ENCODE peak calls at places on chromosome 4, in five cellular contexts. One of them, this sample, is unnamed. For H3K9me3, the result is how much of the 10 kb centered on the place peaks cover.

GRCh38 chr4:140633154-140633553 is 64.4 kb upstream of the UCP1 start:
- DNase-seq in SK-N-SH: no peak
- DNase-seq in fibroblast of lung: no peak
- DNase-seq in MM.1S: no peak
- DNase-seq in PC-3: no peak
- DNase-seq in this sample: no peak

GRCh38 chr4:151358266-151358665 is 32.9 kb upstream of the SH3D19 start:
- DNase-seq in SK-N-SH: no peak
- DNase-seq in fibroblast of lung: peak
- DNase-seq in MM.1S: no peak
- DNase-seq in PC-3: no peak
- DNase-seq in this sample: no peak

GRCh38 chr4:108693211-108693610 is 42.8 kb downstream of the OSTC start:
- DNase-seq in SK-N-SH: no peak
- DNase-seq in fibroblast of lung: peak
- DNase-seq in MM.1S: no peak
- DNase-seq in PC-3: no peak
- DNase-seq in this sample: no peak

GRCh38 chr4:180197471-180197870 is 2045.7 kb upstream of the TENM3 start:
- DNase-seq in SK-N-SH: no peak
- DNase-seq in fibroblast of lung: no peak
- DNase-seq in MM.1S: no peak
- DNase-seq in PC-3: no peak
- DNase-seq in this sample: no peak

GRCh38 chr4:71691416-71692073 is 92.3 kb downstream of the GC start:
- DNase-seq in SK-N-SH: no peak
- DNase-seq in fibroblast of lung: no peak
- DNase-seq in MM.1S: no peak
- DNase-seq in PC-3: no peak
- DNase-seq in this sample: no peak

GRCh38 chr4:172815499-172816175 is 353.0 kb upstream of the GALNT7 start:
- DNase-seq in SK-N-SH: no peak
- DNase-seq in fibroblast of lung: no peak
- DNase-seq in MM.1S: no peak
- DNase-seq in PC-3: no peak
- DNase-seq in this sample: no peak

GRCh38 chr4:184384056-184384809 is 90.1 kb downstream of the IRF2 start:
- DNase-seq in SK-N-SH: no peak
- DNase-seq in fibroblast of lung: peak
- DNase-seq in MM.1S: peak
- DNase-seq in PC-3: peak
- DNase-seq in this sample: peak

GRCh38 chr4:57147335-57148060 is 37.3 kb upstream of the IGFBP7 start:
- DNase-seq in SK-N-SH: no peak
- DNase-seq in fibroblast of lung: peak
- DNase-seq in MM.1S: no peak
- DNase-seq in PC-3: no peak
- DNase-seq in this sample: no peak

GRCh38 chr4:3655485-3656429 is 110.4 kb upstream of the ADRA2C start:
- DNase-seq in SK-N-SH: no peak
- DNase-seq in fibroblast of lung: no peak
- DNase-seq in MM.1S: no peak
- DNase-seq in PC-3: no peak
- DNase-seq in this sample: peak

GRCh38 chr4:76179398-76180318 is 31.5 kb upstream of the NUP54 start:
- DNase-seq in SK-N-SH: peak
- DNase-seq in fibroblast of lung: peak
- DNase-seq in MM.1S: peak
- DNase-seq in PC-3: peak
- DNase-seq in this sample: peak

GRCh38 chr4:156909010-156909409 is 62.6 kb downstream of the PDGFC start:
- DNase-seq in SK-N-SH: no peak
- DNase-seq in fibroblast of lung: no peak
- DNase-seq in MM.1S: no peak
- DNase-seq in PC-3: no peak
- DNase-seq in this sample: no peak

GRCh38 chr4:159655547-159655946 is 552.7 kb downstream of the RAPGEF2 start:
- DNase-seq in SK-N-SH: no peak
- DNase-seq in fibroblast of lung: peak
- DNase-seq in MM.1S: no peak
- DNase-seq in PC-3: peak
- DNase-seq in this sample: no peak

GRCh38 chr4:94338681-94339351 is 3.8 kb downstream of the HPGDS start:
- DNase-seq in SK-N-SH: no peak
- DNase-seq in fibroblast of lung: no peak
- DNase-seq in MM.1S: peak
- DNase-seq in PC-3: no peak
- DNase-seq in this sample: no peak

GRCh38 chr4:70936200-70936787 is 34.1 kb downstream of the MOB1B start:
- DNase-seq in SK-N-SH: no peak
- DNase-seq in fibroblast of lung: peak
- DNase-seq in MM.1S: no peak
- DNase-seq in PC-3: no peak
- DNase-seq in this sample: no peak

GRCh38 chr4:77156912-77157858 is at the start of gene CCNG2:
- DNase-seq in SK-N-SH: peak
- DNase-seq in fibroblast of lung: peak
- DNase-seq in MM.1S: peak
- DNase-seq in PC-3: peak
- DNase-seq in this sample: peak

GRCh38 chr4:162347492-162348213 is 183.9 kb upstream of the FSTL5 start:
- DNase-seq in SK-N-SH: peak
- DNase-seq in fibroblast of lung: no peak
- DNase-seq in MM.1S: peak
- DNase-seq in PC-3: no peak
- DNase-seq in this sample: no peak

GRCh38 chr4:5812506-5813229 is 80.2 kb downstream of the CRMP1 start:
- DNase-seq in SK-N-SH: peak
- DNase-seq in fibroblast of lung: peak
- DNase-seq in MM.1S: peak
- DNase-seq in PC-3: peak
- DNase-seq in this sample: peak

GRCh38 chr4:34492414-34492813 is 1751.9 kb downstream of the ARAP2 start:
- DNase-seq in SK-N-SH: no peak
- DNase-seq in fibroblast of lung: no peak
- DNase-seq in MM.1S: no peak
- DNase-seq in PC-3: no peak
- DNase-seq in this sample: no peak

GRCh38 chr4:3420956-3421355 is 20.8 kb upstream of the HGFAC start:
- DNase-seq in SK-N-SH: no peak
- DNase-seq in fibroblast of lung: no peak
- DNase-seq in MM.1S: no peak
- DNase-seq in PC-3: no peak
- DNase-seq in this sample: no peak

GRCh38 chr4:60522265-60522664 is 677.9 kb upstream of the ADGRL3 start:
- DNase-seq in SK-N-SH: no peak
- DNase-seq in fibroblast of lung: no peak
- DNase-seq in MM.1S: no peak
- DNase-seq in PC-3: no peak
- DNase-seq in this sample: no peak

GRCh38 chr4:20126906-20127305 is 124.8 kb upstream of the SLIT2 start:
- DNase-seq in SK-N-SH: no peak
- DNase-seq in fibroblast of lung: peak
- DNase-seq in MM.1S: no peak
- DNase-seq in PC-3: peak
- DNase-seq in this sample: no peak

GRCh38 chr4:183256756-183257385 is 63.2 kb downstream of the CLDN22 start:
- DNase-seq in SK-N-SH: peak
- DNase-seq in fibroblast of lung: peak
- DNase-seq in MM.1S: peak
- DNase-seq in PC-3: peak
- DNase-seq in this sample: peak

GRCh38 chr4:12861422-12861821 is 622.7 kb downstream of the RAB28 start:
- DNase-seq in SK-N-SH: no peak
- DNase-seq in fibroblast of lung: no peak
- DNase-seq in MM.1S: no peak
- DNase-seq in PC-3: no peak
- DNase-seq in this sample: no peak

GRCh38 chr4:187865914-187866313 is 129.7 kb upstream of the ZFP42 start:
- DNase-seq in SK-N-SH: peak
- DNase-seq in fibroblast of lung: no peak
- DNase-seq in MM.1S: no peak
- DNase-seq in PC-3: no peak
- DNase-seq in this sample: no peak

GRCh38 chr4:105075045-105075444 is 71.6 kb upstream of the TET2 start:
- DNase-seq in SK-N-SH: no peak
- DNase-seq in fibroblast of lung: no peak
- DNase-seq in MM.1S: no peak
- DNase-seq in PC-3: no peak
- DNase-seq in this sample: no peak

GRCh38 chr4:142817442-142817841 is 28.7 kb downstream of the INPP4B start:
- DNase-seq in SK-N-SH: no peak
- DNase-seq in fibroblast of lung: peak
- DNase-seq in MM.1S: no peak
- DNase-seq in PC-3: peak
- DNase-seq in this sample: no peak

GRCh38 chr4:3684546-3684945 is 81.6 kb upstream of the ADRA2C start:
- DNase-seq in SK-N-SH: no peak
- DNase-seq in fibroblast of lung: no peak
- DNase-seq in MM.1S: no peak
- DNase-seq in PC-3: no peak
- DNase-seq in this sample: no peak

GRCh38 chr4:178781779-178782178 is 1339.5 kb upstream of the AGA start:
- DNase-seq in SK-N-SH: no peak
- DNase-seq in fibroblast of lung: no peak
- DNase-seq in MM.1S: no peak
- DNase-seq in PC-3: peak
- DNase-seq in this sample: no peak

DNA sequence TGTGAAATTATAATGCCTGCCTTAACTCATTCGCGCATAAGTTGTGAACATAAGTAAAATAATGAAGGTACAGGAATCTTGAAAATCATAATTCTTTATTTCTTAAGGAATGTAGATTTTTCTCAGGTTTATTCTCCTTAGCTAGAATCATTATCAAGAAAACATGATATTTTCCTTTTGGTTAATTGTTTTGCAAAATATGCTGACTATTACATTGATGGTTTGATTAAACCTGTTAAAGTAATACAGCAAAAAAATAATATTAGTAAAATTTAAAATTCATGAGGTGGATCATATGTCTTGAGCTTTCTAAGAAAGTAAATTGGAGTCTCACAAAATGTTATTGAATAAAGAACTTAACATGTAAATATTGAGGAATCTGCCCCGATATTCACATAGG is 178.7 kb upstream of the TRAM1L1 start:
- DNase-seq in SK-N-SH: no peak
- DNase-seq in fibroblast of lung: no peak
- DNase-seq in MM.1S: no peak
- DNase-seq in PC-3: no peak
- DNase-seq in this sample: no peak
- H2AFZ ChIP-seq in SK-N-SH: no peak
- H2AFZ ChIP-seq in fibroblast of lung: no peak
- H2AFZ ChIP-seq in MM.1S: no peak
- H2AFZ ChIP-seq in PC-3: no peak
- H2AFZ ChIP-seq in this sample: no peak

GRCh38 chr4:2415213-2415612 is 3.2 kb downstream of the ZFYVE28 start:
- DNase-seq in SK-N-SH: no peak
- DNase-seq in fibroblast of lung: no peak
- DNase-seq in MM.1S: no peak
- DNase-seq in PC-3: no peak
- DNase-seq in this sample: no peak
- H3K9me3 ChIP-seq in SK-N-SH: under half
- H3K9me3 ChIP-seq in fibroblast of lung: under half
- H3K9me3 ChIP-seq in MM.1S: under half
- H3K9me3 ChIP-seq in PC-3: under half
- H3K9me3 ChIP-seq in this sample: under half

DNA sequence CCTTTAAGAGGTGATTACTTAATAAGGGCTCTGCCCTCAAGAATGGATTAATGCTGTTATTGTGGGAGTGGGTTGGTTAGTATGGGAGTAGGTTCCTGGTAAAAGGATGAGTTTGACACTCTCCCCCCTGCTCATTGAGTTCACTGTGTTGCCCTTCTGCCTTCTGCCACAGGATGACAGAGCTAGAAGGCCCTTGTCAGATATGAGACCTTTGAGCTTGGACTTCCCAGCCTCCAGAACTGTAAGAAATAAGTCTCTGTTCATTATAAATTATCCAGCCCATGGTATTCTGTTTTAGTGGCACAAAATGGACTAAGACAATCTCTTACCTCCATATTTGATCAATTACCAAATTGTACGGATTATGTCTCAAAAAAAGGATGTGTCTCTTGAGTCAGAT is 114.3 kb upstream of the NAP1L5 start:
- DNase-seq in SK-N-SH: no peak
- DNase-seq in fibroblast of lung: no peak
- DNase-seq in MM.1S: no peak
- DNase-seq in PC-3: no peak
- DNase-seq in this sample: no peak
- H2AFZ ChIP-seq in SK-N-SH: no peak
- H2AFZ ChIP-seq in fibroblast of lung: no peak
- H2AFZ ChIP-seq in MM.1S: no peak
- H2AFZ ChIP-seq in PC-3: no peak
- H2AFZ ChIP-seq in this sample: no peak

GRCh38 chr4:21136231-21136630 is 436.0 kb downstream of the PACRGL start:
- DNase-seq in SK-N-SH: no peak
- DNase-seq in fibroblast of lung: no peak
- DNase-seq in MM.1S: no peak
- DNase-seq in PC-3: no peak
- DNase-seq in this sample: no peak

GRCh38 chr4:21134994-21135393 is 434.7 kb downstream of the PACRGL start:
- DNase-seq in SK-N-SH: peak
- DNase-seq in fibroblast of lung: peak
- DNase-seq in MM.1S: peak
- DNase-seq in PC-3: peak
- DNase-seq in this sample: no peak

DNA sequence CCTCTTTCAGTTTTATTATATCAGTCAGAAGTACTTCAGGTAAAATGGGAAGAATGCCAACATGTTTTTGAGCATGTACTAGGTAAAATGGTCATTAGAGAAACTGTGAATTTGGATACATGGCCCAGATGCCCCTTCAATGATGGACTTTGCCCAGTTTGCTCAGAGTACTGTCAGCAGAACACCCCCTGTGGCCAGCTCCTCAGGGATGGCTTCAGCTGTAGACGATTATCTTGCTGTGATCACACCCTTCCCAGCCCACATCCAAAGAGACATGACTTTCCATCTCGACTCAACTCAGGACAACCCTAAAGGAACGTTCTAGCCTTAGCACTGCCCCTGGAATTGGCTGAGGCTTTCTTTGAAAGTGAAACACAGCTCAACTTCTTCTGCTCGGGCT is 439.1 kb downstream of the PACRGL start:
- DNase-seq in SK-N-SH: no peak
- DNase-seq in fibroblast of lung: no peak
- DNase-seq in MM.1S: peak
- DNase-seq in PC-3: no peak
- DNase-seq in this sample: no peak
- H3K9me3 ChIP-seq in SK-N-SH: under half
- H3K9me3 ChIP-seq in fibroblast of lung: under half
- H3K9me3 ChIP-seq in MM.1S: under half
- H3K9me3 ChIP-seq in PC-3: under half
- H3K9me3 ChIP-seq in this sample: under half

DNA sequence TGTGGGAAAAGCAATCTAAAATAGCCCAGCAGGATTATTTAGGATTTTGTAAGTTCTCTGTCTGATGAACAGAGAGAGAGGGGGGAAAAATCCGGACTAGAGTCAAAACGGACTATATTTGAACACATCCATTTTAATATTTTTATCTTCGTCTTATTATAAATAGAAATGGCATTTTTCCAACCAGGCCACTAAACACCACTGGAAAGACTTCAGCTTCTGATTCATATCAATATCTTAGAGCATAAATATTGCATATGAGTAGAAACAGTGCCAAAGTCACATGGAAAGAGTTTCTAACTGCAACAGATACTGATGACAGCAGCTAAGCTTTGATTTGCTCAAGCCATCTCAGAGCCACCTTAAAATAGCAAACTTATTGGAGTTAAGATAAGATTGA is 479 bp downstream of the PPARGC1A start:
- DNase-seq in SK-N-SH: no peak
- DNase-seq in fibroblast of lung: no peak
- DNase-seq in MM.1S: no peak
- DNase-seq in PC-3: no peak
- DNase-seq in this sample: no peak
- H2AFZ ChIP-seq in SK-N-SH: peak
- H2AFZ ChIP-seq in fibroblast of lung: peak
- H2AFZ ChIP-seq in MM.1S: peak
- H2AFZ ChIP-seq in PC-3: no peak
- H2AFZ ChIP-seq in this sample: no peak

This sample was measured in OCI-LY7.